ENCODE peak calls at places on chromosomes 7 and 10, in seven cellular contexts. E is HepG2; P is SJSA1; V is Caco-2; M is CD8-positive, alpha-beta T cell; N is IMR-90; R is neural progenitor cell. L is an unnamed sample.

GRCh38 chr7:150909192-150909591 is 56.9 kb downstream of the AOC1 start:
- DNase-seq in E (no peak), P (no peak), V (no peak), M (peak; percentile 16), N (no peak), R (no peak), L (no peak)

GRCh38 chr7:7956531-7957221 is 11.9 kb upstream of the GLCCI1 start:
- DNase-seq in E (no peak), P (no peak), V (no peak), M (no peak), N (peak; percentile 78), R (no peak), L (no peak)

GRCh38 chr7:4683884-4684565 is 1.9 kb downstream of the FOXK1 start:
- DNase-seq in E (peak; percentile 41), P (peak; percentile 87), V (no peak), M (no peak), N (peak; percentile 87), R (no peak), L (peak; percentile 53)

GRCh38 chr7:5831196-5831595 is 49.4 kb upstream of the OCM start:
- DNase-seq in E (no peak), P (no peak), V (no peak), M (no peak), N (peak; percentile 5), R (peak; percentile 75), L (peak; percentile 49)

GRCh38 chr10:68103237-68103866 is 5.9 kb upstream of the MYPN start:
- DNase-seq in E (no peak), P (no peak), V (no peak), M (no peak), N (no peak), R (no peak), L (no peak)

GRCh38 chr10:2920638-2921037 is 146.7 kb upstream of the PFKP start:
- DNase-seq in E (no peak), P (no peak), V (no peak), M (no peak), N (no peak), R (no peak), L (no peak)

GRCh38 chr10:86953747-86954680 is 3.4 kb downstream of the MMRN2 start:
- DNase-seq in E (no peak), P (no peak), V (no peak), M (no peak), N (peak; percentile 35), R (peak; percentile 76), L (peak; percentile 44)

GRCh38 chr10:101136007-101136707 is 5.1 kb downstream of the TLX1 start:
- DNase-seq in E (no peak), P (no peak), V (no peak), M (no peak), N (no peak), R (no peak), L (no peak)

GRCh38 chr7:157404845-157405481 is 68.2 kb downstream of the DNAJB6 start:
- DNase-seq in E (no peak), P (no peak), V (no peak), M (no peak), N (peak; percentile 94), R (no peak), L (peak; percentile 89)

GRCh38 chr7:128410092-128410665 is 397 bp upstream of the IMPDH1 start:
- DNase-seq in E (no peak), P (peak; percentile 87), V (peak; percentile 78), M (peak; percentile 26), N (peak; percentile 81), R (peak; percentile 81), L (peak; percentile 78)

GRCh38 chr7:39811161-39811614 is 138.9 kb upstream of the CDK13 start:
- DNase-seq in E (no peak), P (peak; percentile 53), V (no peak), M (no peak), N (peak; percentile 25), R (no peak), L (no peak)

GRCh38 chr7:116912269-116912909 is 40.9 kb upstream of the ST7 start:
- DNase-seq in E (no peak), P (no peak), V (no peak), M (no peak), N (peak; percentile 16), R (no peak), L (no peak)

GRCh38 chr10:14601872-14602725 is 172.6 kb downstream of the FAM107B start:
- DNase-seq in E (peak; percentile 72), P (peak; percentile 79), V (peak; percentile 75), M (no peak), N (peak; percentile 84), R (no peak), L (peak; percentile 89)

GRCh38 chr10:129450391-129450790 is 16.6 kb upstream of the MGMT start:
- DNase-seq in E (no peak), P (no peak), V (no peak), M (no peak), N (no peak), R (no peak), L (no peak)

GRCh38 chr7:125908714-125909113 is 979.1 kb upstream of the POT1 start:
- DNase-seq in E (no peak), P (no peak), V (no peak), M (no peak), N (no peak), R (no peak), L (no peak)

GRCh38 chr7:29957921-29958320 is 31.7 kb downstream of the SCRN1 start:
- DNase-seq in E (no peak), P (no peak), V (no peak), M (no peak), N (no peak), R (no peak), L (no peak)

GRCh38 chr7:30705008-30705407 is 22.8 kb upstream of the CRHR2 start:
- DNase-seq in E (no peak), P (no peak), V (no peak), M (no peak), N (no peak), R (no peak), L (no peak)

GRCh38 chr7:22330903-22331302 is 26.1 kb downstream of the RAPGEF5 start:
- DNase-seq in E (no peak), P (no peak), V (no peak), M (no peak), N (no peak), R (no peak), L (no peak)

GRCh38 chr7:20542594-20542993 is 72.9 kb upstream of the ABCB5 start:
- DNase-seq in E (no peak), P (no peak), V (no peak), M (no peak), N (no peak), R (no peak), L (no peak)

GRCh38 chr7:128311-129080 is 63.9 kb upstream of the FAM20C start:
- DNase-seq in E (no peak), P (no peak), V (no peak), M (no peak), N (no peak), R (no peak), L (no peak)

GRCh38 chr7:129363-130221 is 62.8 kb upstream of the FAM20C start:
- DNase-seq in E (no peak), P (no peak), V (no peak), M (no peak), N (no peak), R (no peak), L (no peak)

GRCh38 chr7:131111-132094 is 61.0 kb upstream of the FAM20C start:
- DNase-seq in E (no peak), P (no peak), V (no peak), M (no peak), N (no peak), R (no peak), L (no peak)

GRCh38 chr7:132095-132482 is 60.3 kb upstream of the FAM20C start:
- DNase-seq in E (no peak), P (no peak), V (no peak), M (no peak), N (no peak), R (no peak), L (no peak)

GRCh38 chr7:130222-130572 is 62.2 kb upstream of the FAM20C start:
- DNase-seq in E (no peak), P (no peak), V (no peak), M (no peak), N (no peak), R (no peak), L (no peak)
- H3K4me3 ChIP-seq in E (no peak overlapping the region), P (no peak overlapping the region), V (no peak overlapping the region), M (no peak overlapping the region), N (no peak overlapping the region), R (no peak overlapping the region), L (no peak overlapping the region)

DNA sequence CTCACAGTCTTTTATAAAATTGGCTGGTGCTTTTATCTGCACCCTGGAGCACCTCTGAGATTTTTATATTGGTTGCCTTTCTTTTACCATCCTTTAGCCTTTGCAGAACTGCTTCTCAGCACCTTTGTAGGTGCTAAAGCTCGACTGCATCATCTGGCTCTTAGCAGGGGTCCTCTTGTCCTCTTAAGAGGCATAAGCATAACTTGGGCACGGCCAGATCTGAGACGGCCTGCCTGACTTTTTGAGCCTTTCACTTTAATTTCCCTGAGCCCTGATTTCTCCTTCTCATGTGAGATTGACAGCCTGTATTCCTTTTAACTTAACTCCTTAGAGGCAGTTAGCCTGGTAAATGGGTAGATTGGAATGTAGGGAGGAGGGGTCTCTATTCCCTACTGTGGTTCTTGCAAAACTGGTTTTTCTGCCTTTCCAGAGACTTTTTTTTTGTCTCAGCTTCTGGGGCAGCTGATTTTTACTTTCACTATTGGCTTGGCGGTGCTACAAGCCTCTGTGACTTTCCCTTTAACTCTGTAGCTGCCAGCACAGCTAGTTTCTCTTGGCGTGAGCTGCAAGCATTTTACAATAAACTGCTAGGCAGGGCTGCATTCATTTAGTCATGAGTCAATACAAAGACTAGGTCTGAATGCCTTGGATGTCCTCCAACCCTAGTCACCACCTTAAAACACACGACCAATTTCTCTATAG is 24.0 kb downstream of the ZPBP start:
- DNase-seq in E (no peak), P (no peak), V (peak; percentile 63), M (no peak), N (no peak), R (no peak), L (peak; percentile 42)
- H3K4me3 ChIP-seq in E (peak overlapping the region; percentile 61), P (peak overlapping the region; percentile 32), V (peak overlapping the region; percentile 5), M (peak overlapping the region; percentile 41), N (no peak overlapping the region), R (no peak overlapping the region), L (peak overlapping the region; percentile 29)

GRCh38 chr10:97407211-97407951 is 6.2 kb upstream of the RRP12 start:
- DNase-seq in E (peak; percentile 89), P (no peak), V (peak; percentile 75), M (no peak), N (peak; percentile 78), R (peak; percentile 89), L (peak; percentile 68)
- H3K4me3 ChIP-seq in E (peak overlapping the region; percentile 63), P (no peak overlapping the region), V (peak overlapping the region; percentile 6), M (no peak overlapping the region), N (no peak overlapping the region), R (peak overlapping the region; percentile 58), L (peak overlapping the region; percentile 15)

GRCh38 chr10:118471863-118472262 is 123.6 kb downstream of the PRLHR start:
- DNase-seq in E (no peak), P (peak; percentile 51), V (no peak), M (no peak), N (peak; percentile 44), R (no peak), L (peak; percentile 80)

GRCh38 chr10:118472415-118472814 is 123.0 kb downstream of the PRLHR start:
- DNase-seq in E (no peak), P (no peak), V (no peak), M (no peak), N (no peak), R (no peak), L (peak; percentile 22)

GRCh38 chr10:118470470-118470869 is 125.0 kb downstream of the PRLHR start:
- DNase-seq in E (no peak), P (no peak), V (no peak), M (no peak), N (no peak), R (no peak), L (no peak)

GRCh38 chr10:118475214-118475613 is 120.2 kb downstream of the PRLHR start:
- DNase-seq in E (no peak), P (no peak), V (no peak), M (no peak), N (no peak), R (no peak), L (no peak)

GRCh38 chr10:118472961-118473675 is 122.3 kb downstream of the PRLHR start:
- DNase-seq in E (no peak), P (no peak), V (no peak), M (no peak), N (no peak), R (no peak), L (no peak)
- H3K4me3 ChIP-seq in E (no peak overlapping the region), P (no peak overlapping the region), V (no peak overlapping the region), M (no peak overlapping the region), N (no peak overlapping the region), R (no peak overlapping the region), L (no peak overlapping the region)

L was measured in brain microvascular endothelial cell.